ENCODE peak calls at places on chromosome 10, in five cellular contexts. I is breast epithelium, H is OCI-LY7, E is mesothelial cell of epicardium, T is sigmoid colon. M is an unnamed sample.
A peak's percentile ranks its signal among the peaks of the same experiment; 100 is the strongest.

GRCh38 chr10:126504051-126504760 is 115.9 kb upstream of the ADAM12 start:
- DNase-seq in I (no peak), H (peak; percentile 29), E (peak; percentile 50), T (no peak), M (peak; percentile 28)

GRCh38 chr10:62038609-62039190 is 137.2 kb downstream of the ARID5B start:
- DNase-seq in I (peak; percentile 66), H (peak; percentile 85), E (peak; percentile 66), T (peak; percentile 86), M (peak; percentile 55)

GRCh38 chr10:95789928-95790327 is 34.0 kb downstream of the ENTPD1 start:
- DNase-seq in I (no peak), H (no peak), E (no peak), T (no peak), M (no peak)

GRCh38 chr10:16949806-16950205 is 132.6 kb upstream of the RSU1 start:
- DNase-seq in I (no peak), H (no peak), E (no peak), T (no peak), M (no peak)

GRCh38 chr10:14016011-14016536 is 314.6 kb downstream of the FRMD4A start:
- DNase-seq in I (no peak), H (no peak), E (no peak), T (peak; percentile 77), M (no peak)

GRCh38 chr10:70084189-70084588 is 31.5 kb downstream of the MACROH2A2 start:
- DNase-seq in I (no peak), H (peak; percentile 4), E (no peak), T (no peak), M (no peak)

GRCh38 chr10:3424102-3424803 is 251.7 kb upstream of the PITRM1 start:
- DNase-seq in I (no peak), H (no peak), E (no peak), T (no peak), M (no peak)

GRCh38 chr10:97888641-97889262 is 39.1 kb downstream of the GOLGA7B start:
- DNase-seq in I (peak; percentile 21), H (no peak), E (no peak), T (no peak), M (no peak)

GRCh38 chr10:130547368-130547767 is 411.2 kb downstream of the GLRX3 start:
- DNase-seq in I (no peak), H (no peak), E (no peak), T (no peak), M (no peak)

GRCh38 chr10:124152139-124152780 is 58.9 kb upstream of the CHST15 start:
- DNase-seq in I (peak; percentile 26), H (no peak), E (no peak), T (peak; percentile 90), M (no peak)

GRCh38 chr10:21002097-21002878 is 105.2 kb upstream of the NEBL start:
- DNase-seq in I (no peak), H (no peak), E (no peak), T (no peak), M (no peak)

GRCh38 chr10:43138757-43139241 is 554 bp downstream of the CSGALNACT2 start:
- DNase-seq in I (no peak), H (peak; percentile 72), E (no peak), T (no peak), M (no peak)

GRCh38 chr10:104301907-104302690 is 33.1 kb downstream of the GSTO2 start:
- DNase-seq in I (no peak), H (no peak), E (no peak), T (no peak), M (no peak)
- TF ChIP-seq CTCF in I (no peak), H (no peak), E (no peak), T (no peak), M (no peak)

GRCh38 chr10:5871596-5871995 is 18.1 kb downstream of the ANKRD16 start:
- DNase-seq in I (no peak), H (no peak), E (no peak), T (no peak), M (no peak)

GRCh38 chr10:5876181-5876768 is 13.4 kb downstream of the ANKRD16 start:
- DNase-seq in I (no peak), H (no peak), E (no peak), T (no peak), M (no peak)

GRCh38 chr10:5869156-5869555 is 20.5 kb downstream of the ANKRD16 start:
- DNase-seq in I (no peak), H (no peak), E (no peak), T (no peak), M (no peak)

DNA sequence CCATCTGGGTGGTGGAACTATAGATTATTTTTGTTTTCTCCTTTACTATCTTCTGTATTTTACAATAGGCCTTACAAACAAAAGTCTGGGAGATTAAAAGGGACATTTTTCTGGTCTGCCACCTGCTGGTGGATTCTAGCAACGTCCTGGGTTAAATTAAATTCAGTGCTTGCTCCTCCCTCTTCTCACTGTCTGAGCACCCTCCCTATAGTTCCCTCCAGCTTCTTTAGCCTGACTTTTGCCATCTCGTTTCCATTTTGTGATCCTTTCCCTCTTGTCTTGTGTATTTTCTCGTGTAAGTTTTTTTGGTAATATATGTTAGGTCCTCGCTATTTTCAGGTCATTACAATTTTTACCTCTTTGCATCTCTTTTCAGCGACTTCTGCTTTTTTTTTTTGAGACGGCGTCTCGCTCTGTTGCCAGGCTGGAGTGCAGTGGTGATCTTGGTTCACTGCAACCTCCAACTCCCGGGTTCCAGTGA is 16.1 kb downstream of the ANKRD16 start:
- DNase-seq in I (peak; percentile 50), H (peak; percentile 79), E (peak; percentile 60), T (peak; percentile 72), M (peak; percentile 65)
- TF ChIP-seq CTCF in I (peak; percentile 76), H (peak; percentile 86), E (peak; percentile 87), T (peak; percentile 63), M (peak; percentile 86)

GRCh38 chr10:6990891-6991290 is 410.8 kb upstream of the PRKCQ start:
- DNase-seq in I (no peak), H (peak; percentile 11), E (no peak), T (no peak), M (no peak)
- TF ChIP-seq CTCF in I (no peak), H (no peak), E (no peak), T (no peak), M (no peak)

DNA sequence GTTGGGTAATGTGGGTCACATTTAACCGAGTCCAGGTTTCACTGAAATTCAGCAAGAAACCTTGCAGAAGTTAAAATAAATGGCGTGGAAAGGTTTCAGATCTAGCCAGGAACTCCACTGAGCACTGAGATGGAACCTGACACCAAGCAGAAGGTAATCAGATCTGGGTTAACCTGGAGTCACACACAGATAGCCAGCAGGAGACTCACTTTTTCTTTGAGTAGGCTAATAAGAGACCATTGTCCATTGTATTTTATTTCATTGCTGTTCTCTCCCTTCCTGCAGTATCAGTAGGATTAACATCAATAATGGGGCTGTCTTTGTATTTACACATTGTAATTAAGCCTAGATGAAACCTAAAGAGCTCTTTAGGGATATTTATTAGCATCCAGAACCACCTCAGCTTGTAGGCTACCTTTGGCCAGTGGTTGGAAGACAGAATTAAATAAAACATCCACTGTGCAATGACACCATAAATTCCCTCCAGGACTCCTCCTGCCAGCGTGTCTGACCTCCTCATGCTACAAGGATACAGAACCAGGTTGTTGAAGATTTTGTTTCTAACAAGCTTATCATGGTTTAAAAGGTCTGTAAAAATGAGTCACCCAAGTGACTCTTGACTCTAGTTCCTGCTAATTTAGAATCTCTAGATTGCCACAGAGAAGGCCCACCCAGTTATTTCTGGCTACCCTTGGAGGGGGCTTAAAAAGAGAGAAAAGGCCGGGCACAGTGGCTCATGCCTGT is 151.1 kb downstream of the SORCS1 start:
- DNase-seq in I (no peak), H (no peak), E (no peak), T (no peak), M (no peak)
- TF ChIP-seq CTCF in I (no peak), H (no peak), E (no peak), T (no peak), M (no peak)

GRCh38 chr10:132939957-132940790 is 2.2 kb downstream of the CFAP46 start:
- DNase-seq in I (no peak), H (peak; percentile 41), E (peak; percentile 77), T (no peak), M (peak; percentile 67)
- TF ChIP-seq CTCF in I (peak; percentile 13), H (peak; percentile 78), E (peak; percentile 71), T (no peak), M (peak; percentile 86)

M was measured in neural crest cell.